ENCODE peak calls at places on chromosome 18, in ten cellular contexts. G, W, O, E, M, T, P, K, C and B are unnamed samples.

GRCh38 chr18:67661555-67661954 is 145.0 kb upstream of the DSEL start:
- DNase-seq in G (no peak), W (no peak), O (no peak), E (no peak), M (no peak), T (no peak), P (no peak), K (no peak), C (no peak), B (no peak)

GRCh38 chr18:12000072-12000659 is 18.9 kb downstream of the IMPA2 start:
- DNase-seq in G (no peak), W (no peak), O (no peak), E (no peak), M (no peak), T (no peak), P (no peak), K (no peak), C (no peak), B (no peak)

GRCh38 chr18:43396266-43396665 is 119.0 kb upstream of the SYT4 start:
- DNase-seq in G (no peak), W (no peak), O (no peak), E (no peak), M (peak; percentile 10), T (peak; percentile 53), P (no peak), K (peak; percentile 66), C (no peak), B (no peak)

GRCh38 chr18:38313851-38314250 is 748.3 kb upstream of the CELF4 start:
- DNase-seq in G (no peak), W (no peak), O (no peak), E (no peak), M (no peak), T (no peak), P (no peak), K (no peak), C (no peak), B (no peak)

GRCh38 chr18:59459352-59460059 is 100.4 kb upstream of the LMAN1 start:
- DNase-seq in G (no peak), W (peak; percentile 55), O (no peak), E (no peak), M (no peak), T (peak; percentile 90), P (no peak), K (peak; percentile 72), C (peak; percentile 20), B (no peak)

GRCh38 chr18:9902832-9903231 is 11.0 kb upstream of the VAPA start:
- DNase-seq in G (no peak), W (no peak), O (no peak), E (no peak), M (no peak), T (no peak), P (no peak), K (peak; percentile 79), C (no peak), B (no peak)

GRCh38 chr18:10089881-10090280 is 176.1 kb downstream of the VAPA start:
- DNase-seq in G (no peak), W (no peak), O (no peak), E (no peak), M (no peak), T (peak; percentile 41), P (no peak), K (peak; percentile 71), C (no peak), B (no peak)

GRCh38 chr18:23992119-23992940 is 22.2 kb upstream of the TTC39C start:
- DNase-seq in G (no peak), W (peak; percentile 4), O (peak; percentile 72), E (no peak), M (peak; percentile 22), T (peak; percentile 47), P (no peak), K (no peak), C (peak; percentile 32), B (no peak)

GRCh38 chr18:56747032-56747658 is 96.0 kb downstream of the WDR7 start:
- DNase-seq in G (no peak), W (no peak), O (no peak), E (no peak), M (no peak), T (no peak), P (no peak), K (no peak), C (no peak), B (no peak)

GRCh38 chr18:67131498-67131897 is 385.0 kb downstream of the DSEL start:
- DNase-seq in G (no peak), W (no peak), O (no peak), E (no peak), M (no peak), T (peak; percentile 35), P (no peak), K (no peak), C (no peak), B (no peak)

GRCh38 chr18:8771930-8772329 is 66.6 kb downstream of the MTCL1 start:
- DNase-seq in G (no peak), W (peak; percentile 72), O (no peak), E (no peak), M (no peak), T (peak; percentile 12), P (no peak), K (peak; percentile 78), C (peak; percentile 17), B (no peak)

GRCh38 chr18:45806226-45806625 is 19.2 kb upstream of the SIGLEC15 start:
- DNase-seq in G (no peak), W (no peak), O (no peak), E (no peak), M (no peak), T (no peak), P (no peak), K (peak; percentile 69), C (no peak), B (no peak)

GRCh38 chr18:35438480-35439234 is 59.1 kb downstream of the INO80C start:
- DNase-seq in G (no peak), W (no peak), O (no peak), E (no peak), M (no peak), T (no peak), P (no peak), K (no peak), C (no peak), B (no peak)

GRCh38 chr18:21063011-21063410 is 48.6 kb downstream of the ROCK1 start:
- DNase-seq in G (no peak), W (no peak), O (no peak), E (no peak), M (no peak), T (no peak), P (no peak), K (no peak), C (no peak), B (no peak)

GRCh38 chr18:36365836-36366775 is 68.6 kb downstream of the FHOD3 start:
- DNase-seq in G (no peak), W (no peak), O (no peak), E (no peak), M (no peak), T (no peak), P (no peak), K (no peak), C (no peak), B (no peak)

GRCh38 chr18:22912149-22912548 is 21.0 kb upstream of the RBBP8 start:
- DNase-seq in G (no peak), W (no peak), O (no peak), E (no peak), M (no peak), T (no peak), P (no peak), K (no peak), C (no peak), B (no peak)

GRCh38 chr18:9741461-9741820 is 33.3 kb downstream of the RAB31 start:
- DNase-seq in G (no peak), W (no peak), O (no peak), E (no peak), M (no peak), T (no peak), P (no peak), K (no peak), C (no peak), B (no peak)

GRCh38 chr18:61992285-61992684 is 99.5 kb upstream of the RNF152 start:
- DNase-seq in G (no peak), W (peak; percentile 93), O (no peak), E (no peak), M (no peak), T (no peak), P (no peak), K (no peak), C (no peak), B (no peak)

GRCh38 chr18:63997041-63997440 is 27.2 kb downstream of the SERPINB8 start:
- DNase-seq in G (no peak), W (no peak), O (no peak), E (no peak), M (no peak), T (no peak), P (no peak), K (no peak), C (no peak), B (no peak)

GRCh38 chr18:75087119-75088020 is 121.6 kb downstream of the PTGR3 start:
- DNase-seq in G (no peak), W (no peak), O (no peak), E (no peak), M (no peak), T (no peak), P (no peak), K (no peak), C (no peak), B (no peak)

GRCh38 chr18:56321470-56321869 is 316.9 kb downstream of the TXNL1 start:
- DNase-seq in G (no peak), W (no peak), O (no peak), E (no peak), M (no peak), T (no peak), P (no peak), K (peak; percentile 4), C (no peak), B (no peak)

GRCh38 chr18:23266717-23267446 is 131.6 kb downstream of the CABLES1 start:
- DNase-seq in G (no peak), W (no peak), O (no peak), E (no peak), M (no peak), T (no peak), P (no peak), K (no peak), C (no peak), B (no peak)

GRCh38 chr18:58427321-58427720 is 201.6 kb downstream of the ALPK2 start:
- DNase-seq in G (no peak), W (no peak), O (no peak), E (no peak), M (no peak), T (no peak), P (no peak), K (no peak), C (no peak), B (no peak)

GRCh38 chr18:22412502-22412901 is 5.2 kb downstream of the CTAGE1 start:
- DNase-seq in G (no peak), W (no peak), O (no peak), E (no peak), M (no peak), T (no peak), P (no peak), K (no peak), C (no peak), B (no peak)

GRCh38 chr18:63291278-63291677 is 28.3 kb downstream of the BCL2 start:
- DNase-seq in G (no peak), W (no peak), O (no peak), E (no peak), M (no peak), T (no peak), P (no peak), K (no peak), C (no peak), B (no peak)

GRCh38 chr18:22427797-22428549 is 10.3 kb upstream of the CTAGE1 start:
- DNase-seq in G (no peak), W (no peak), O (no peak), E (no peak), M (no peak), T (no peak), P (no peak), K (no peak), C (no peak), B (no peak)

GRCh38 chr18:49623571-49623970 is 61.7 kb downstream of the LIPG start:
- DNase-seq in G (no peak), W (no peak), O (no peak), E (no peak), M (no peak), T (no peak), P (no peak), K (no peak), C (no peak), B (no peak)

GRCh38 chr18:36176739-36177138 is 10.6 kb upstream of the MOCOS start:
- DNase-seq in G (no peak), W (peak; percentile 94), O (no peak), E (no peak), M (no peak), T (no peak), P (no peak), K (no peak), C (no peak), B (no peak)